ENCODE peak calls at places on chromosomes 11 and 22, in ten cellular contexts. One of them, this sample, is unnamed.
A peak's percentile ranks its signal among the peaks of the same experiment; 100 is the strongest.

GRCh38 chr11:890794-891600 is 19.6 kb downstream of the CHID1 start:
- DNase-seq in HuH-7: no peak
- DNase-seq in stimulated activated CD8-positive, alpha-beta memory T cell treated with anti-CD3 and anti-CD28 coated beads, Interleukin-4, amount 100 ng/mL, for 1 hour: no peak
- DNase-seq in left ventricle myocardium inferior: no peak
- DNase-seq in activated T-cell treated with anti-CD3 and anti-CD28 coated beads for 1 hour: no peak
- DNase-seq in MCF 10A: no peak
- DNase-seq in T-helper 22 cell: no peak
- DNase-seq in stimulated activated CD4-positive, alpha-beta T cell treated with anti-CD3 and anti-CD28 coated beads, TNF-alpha, amount 100 ng/mL, for 4 hours: no peak
- DNase-seq in glutamatergic neuron: no peak
- DNase-seq in M059J: no peak
- DNase-seq in this sample: no peak

GRCh38 chr11:45250035-45250693 is 36.0 kb downstream of the SYT13 start:
- DNase-seq in HuH-7: no peak
- DNase-seq in stimulated activated CD8-positive, alpha-beta memory T cell treated with anti-CD3 and anti-CD28 coated beads, Interleukin-4, amount 100 ng/mL, for 1 hour: no peak
- DNase-seq in left ventricle myocardium inferior: no peak
- DNase-seq in activated T-cell treated with anti-CD3 and anti-CD28 coated beads for 1 hour: no peak
- DNase-seq in MCF 10A: no peak
- DNase-seq in T-helper 22 cell: no peak
- DNase-seq in stimulated activated CD4-positive, alpha-beta T cell treated with anti-CD3 and anti-CD28 coated beads, TNF-alpha, amount 100 ng/mL, for 4 hours: no peak
- DNase-seq in glutamatergic neuron: no peak
- DNase-seq in M059J: no peak
- DNase-seq in this sample: no peak

GRCh38 chr11:13000116-13000515 is 9.0 kb upstream of the RASSF10 start:
- DNase-seq in HuH-7: no peak
- DNase-seq in stimulated activated CD8-positive, alpha-beta memory T cell treated with anti-CD3 and anti-CD28 coated beads, Interleukin-4, amount 100 ng/mL, for 1 hour: no peak
- DNase-seq in left ventricle myocardium inferior: no peak
- DNase-seq in activated T-cell treated with anti-CD3 and anti-CD28 coated beads for 1 hour: no peak
- DNase-seq in MCF 10A: no peak
- DNase-seq in T-helper 22 cell: no peak
- DNase-seq in stimulated activated CD4-positive, alpha-beta T cell treated with anti-CD3 and anti-CD28 coated beads, TNF-alpha, amount 100 ng/mL, for 4 hours: no peak
- DNase-seq in glutamatergic neuron: no peak
- DNase-seq in M059J: no peak
- DNase-seq in this sample: no peak

GRCh38 chr11:88552377-88553029 is 215.0 kb upstream of the CTSC start:
- DNase-seq in HuH-7: peak; percentile 26
- DNase-seq in stimulated activated CD8-positive, alpha-beta memory T cell treated with anti-CD3 and anti-CD28 coated beads, Interleukin-4, amount 100 ng/mL, for 1 hour: peak; percentile 1
- DNase-seq in left ventricle myocardium inferior: no peak
- DNase-seq in activated T-cell treated with anti-CD3 and anti-CD28 coated beads for 1 hour: peak; percentile 28
- DNase-seq in MCF 10A: peak; percentile 74
- DNase-seq in T-helper 22 cell: peak; percentile 2
- DNase-seq in stimulated activated CD4-positive, alpha-beta T cell treated with anti-CD3 and anti-CD28 coated beads, TNF-alpha, amount 100 ng/mL, for 4 hours: peak; percentile 10
- DNase-seq in glutamatergic neuron: peak; percentile 68
- DNase-seq in M059J: peak; percentile 52
- DNase-seq in this sample: peak; percentile 61

GRCh38 chr11:12914401-12914912 is 94.7 kb upstream of the RASSF10 start:
- DNase-seq in HuH-7: peak; percentile 72
- DNase-seq in stimulated activated CD8-positive, alpha-beta memory T cell treated with anti-CD3 and anti-CD28 coated beads, Interleukin-4, amount 100 ng/mL, for 1 hour: no peak
- DNase-seq in left ventricle myocardium inferior: peak; percentile 75
- DNase-seq in activated T-cell treated with anti-CD3 and anti-CD28 coated beads for 1 hour: no peak
- DNase-seq in MCF 10A: peak; percentile 16
- DNase-seq in T-helper 22 cell: no peak
- DNase-seq in stimulated activated CD4-positive, alpha-beta T cell treated with anti-CD3 and anti-CD28 coated beads, TNF-alpha, amount 100 ng/mL, for 4 hours: no peak
- DNase-seq in glutamatergic neuron: peak; percentile 83
- DNase-seq in M059J: no peak
- DNase-seq in this sample: peak; percentile 48

GRCh38 chr11:66892926-66893325 is 36.1 kb downstream of the LRFN4 start:
- DNase-seq in HuH-7: no peak
- DNase-seq in stimulated activated CD8-positive, alpha-beta memory T cell treated with anti-CD3 and anti-CD28 coated beads, Interleukin-4, amount 100 ng/mL, for 1 hour: no peak
- DNase-seq in left ventricle myocardium inferior: no peak
- DNase-seq in activated T-cell treated with anti-CD3 and anti-CD28 coated beads for 1 hour: no peak
- DNase-seq in MCF 10A: no peak
- DNase-seq in T-helper 22 cell: no peak
- DNase-seq in stimulated activated CD4-positive, alpha-beta T cell treated with anti-CD3 and anti-CD28 coated beads, TNF-alpha, amount 100 ng/mL, for 4 hours: no peak
- DNase-seq in glutamatergic neuron: no peak
- DNase-seq in M059J: peak; percentile 18
- DNase-seq in this sample: no peak

GRCh38 chr11:132858203-132858602 is 674.1 kb downstream of the OPCML start:
- DNase-seq in HuH-7: no peak
- DNase-seq in stimulated activated CD8-positive, alpha-beta memory T cell treated with anti-CD3 and anti-CD28 coated beads, Interleukin-4, amount 100 ng/mL, for 1 hour: no peak
- DNase-seq in left ventricle myocardium inferior: no peak
- DNase-seq in activated T-cell treated with anti-CD3 and anti-CD28 coated beads for 1 hour: no peak
- DNase-seq in MCF 10A: peak; percentile 8
- DNase-seq in T-helper 22 cell: no peak
- DNase-seq in stimulated activated CD4-positive, alpha-beta T cell treated with anti-CD3 and anti-CD28 coated beads, TNF-alpha, amount 100 ng/mL, for 4 hours: no peak
- DNase-seq in glutamatergic neuron: peak; percentile 40
- DNase-seq in M059J: peak; percentile 43
- DNase-seq in this sample: peak; percentile 44

GRCh38 chr11:87423161-87423560 is 385.4 kb downstream of the TMEM135 start:
- DNase-seq in HuH-7: no peak
- DNase-seq in stimulated activated CD8-positive, alpha-beta memory T cell treated with anti-CD3 and anti-CD28 coated beads, Interleukin-4, amount 100 ng/mL, for 1 hour: no peak
- DNase-seq in left ventricle myocardium inferior: no peak
- DNase-seq in activated T-cell treated with anti-CD3 and anti-CD28 coated beads for 1 hour: no peak
- DNase-seq in MCF 10A: no peak
- DNase-seq in T-helper 22 cell: no peak
- DNase-seq in stimulated activated CD4-positive, alpha-beta T cell treated with anti-CD3 and anti-CD28 coated beads, TNF-alpha, amount 100 ng/mL, for 4 hours: no peak
- DNase-seq in glutamatergic neuron: no peak
- DNase-seq in M059J: no peak
- DNase-seq in this sample: no peak

GRCh38 chr22:37635157-37635556 is 4.3 kb upstream of the SH3BP1 start:
- DNase-seq in HuH-7: no peak
- DNase-seq in stimulated activated CD8-positive, alpha-beta memory T cell treated with anti-CD3 and anti-CD28 coated beads, Interleukin-4, amount 100 ng/mL, for 1 hour: no peak
- DNase-seq in left ventricle myocardium inferior: no peak
- DNase-seq in activated T-cell treated with anti-CD3 and anti-CD28 coated beads for 1 hour: no peak
- DNase-seq in MCF 10A: no peak
- DNase-seq in T-helper 22 cell: no peak
- DNase-seq in stimulated activated CD4-positive, alpha-beta T cell treated with anti-CD3 and anti-CD28 coated beads, TNF-alpha, amount 100 ng/mL, for 4 hours: no peak
- DNase-seq in glutamatergic neuron: no peak
- DNase-seq in M059J: no peak
- DNase-seq in this sample: no peak

GRCh38 chr22:40009231-40009769 is 14.5 kb downstream of the FAM83F start:
- DNase-seq in HuH-7: no peak
- DNase-seq in stimulated activated CD8-positive, alpha-beta memory T cell treated with anti-CD3 and anti-CD28 coated beads, Interleukin-4, amount 100 ng/mL, for 1 hour: no peak
- DNase-seq in left ventricle myocardium inferior: no peak
- DNase-seq in activated T-cell treated with anti-CD3 and anti-CD28 coated beads for 1 hour: no peak
- DNase-seq in MCF 10A: no peak
- DNase-seq in T-helper 22 cell: no peak
- DNase-seq in stimulated activated CD4-positive, alpha-beta T cell treated with anti-CD3 and anti-CD28 coated beads, TNF-alpha, amount 100 ng/mL, for 4 hours: no peak
- DNase-seq in glutamatergic neuron: peak; percentile 38
- DNase-seq in M059J: peak; percentile 33
- DNase-seq in this sample: no peak

GRCh38 chr11:117097567-117098268 is 510 bp downstream of the SIK3 start:
- DNase-seq in HuH-7: no peak
- DNase-seq in stimulated activated CD8-positive, alpha-beta memory T cell treated with anti-CD3 and anti-CD28 coated beads, Interleukin-4, amount 100 ng/mL, for 1 hour: no peak
- DNase-seq in left ventricle myocardium inferior: peak; percentile 42
- DNase-seq in activated T-cell treated with anti-CD3 and anti-CD28 coated beads for 1 hour: peak; percentile 19
- DNase-seq in MCF 10A: peak; percentile 38
- DNase-seq in T-helper 22 cell: no peak
- DNase-seq in stimulated activated CD4-positive, alpha-beta T cell treated with anti-CD3 and anti-CD28 coated beads, TNF-alpha, amount 100 ng/mL, for 4 hours: no peak
- DNase-seq in glutamatergic neuron: no peak
- DNase-seq in M059J: peak; percentile 43
- DNase-seq in this sample: peak; percentile 34

GRCh38 chr11:77815459-77815858 is 5.1 kb downstream of the RSF1 start:
- DNase-seq in HuH-7: no peak
- DNase-seq in stimulated activated CD8-positive, alpha-beta memory T cell treated with anti-CD3 and anti-CD28 coated beads, Interleukin-4, amount 100 ng/mL, for 1 hour: no peak
- DNase-seq in left ventricle myocardium inferior: no peak
- DNase-seq in activated T-cell treated with anti-CD3 and anti-CD28 coated beads for 1 hour: no peak
- DNase-seq in MCF 10A: no peak
- DNase-seq in T-helper 22 cell: no peak
- DNase-seq in stimulated activated CD4-positive, alpha-beta T cell treated with anti-CD3 and anti-CD28 coated beads, TNF-alpha, amount 100 ng/mL, for 4 hours: no peak
- DNase-seq in glutamatergic neuron: no peak
- DNase-seq in M059J: no peak
- DNase-seq in this sample: no peak

GRCh38 chr11:45800261-45800660 is 4.7 kb upstream of the SLC35C1 start:
- DNase-seq in HuH-7: no peak
- DNase-seq in stimulated activated CD8-positive, alpha-beta memory T cell treated with anti-CD3 and anti-CD28 coated beads, Interleukin-4, amount 100 ng/mL, for 1 hour: no peak
- DNase-seq in left ventricle myocardium inferior: no peak
- DNase-seq in activated T-cell treated with anti-CD3 and anti-CD28 coated beads for 1 hour: no peak
- DNase-seq in MCF 10A: no peak
- DNase-seq in T-helper 22 cell: no peak
- DNase-seq in stimulated activated CD4-positive, alpha-beta T cell treated with anti-CD3 and anti-CD28 coated beads, TNF-alpha, amount 100 ng/mL, for 4 hours: no peak
- DNase-seq in glutamatergic neuron: no peak
- DNase-seq in M059J: no peak
- DNase-seq in this sample: no peak

GRCh38 chr11:28679795-28680194 is 571.6 kb downstream of the METTL15 start:
- DNase-seq in HuH-7: no peak
- DNase-seq in stimulated activated CD8-positive, alpha-beta memory T cell treated with anti-CD3 and anti-CD28 coated beads, Interleukin-4, amount 100 ng/mL, for 1 hour: no peak
- DNase-seq in left ventricle myocardium inferior: no peak
- DNase-seq in activated T-cell treated with anti-CD3 and anti-CD28 coated beads for 1 hour: no peak
- DNase-seq in MCF 10A: peak; percentile 43
- DNase-seq in T-helper 22 cell: no peak
- DNase-seq in stimulated activated CD4-positive, alpha-beta T cell treated with anti-CD3 and anti-CD28 coated beads, TNF-alpha, amount 100 ng/mL, for 4 hours: no peak
- DNase-seq in glutamatergic neuron: no peak
- DNase-seq in M059J: peak; percentile 87
- DNase-seq in this sample: peak; percentile 95

GRCh38 chr11:47340010-47340409 is 12.5 kb downstream of the MYBPC3 start:
- DNase-seq in HuH-7: no peak
- DNase-seq in stimulated activated CD8-positive, alpha-beta memory T cell treated with anti-CD3 and anti-CD28 coated beads, Interleukin-4, amount 100 ng/mL, for 1 hour: no peak
- DNase-seq in left ventricle myocardium inferior: no peak
- DNase-seq in activated T-cell treated with anti-CD3 and anti-CD28 coated beads for 1 hour: no peak
- DNase-seq in MCF 10A: no peak
- DNase-seq in T-helper 22 cell: no peak
- DNase-seq in stimulated activated CD4-positive, alpha-beta T cell treated with anti-CD3 and anti-CD28 coated beads, TNF-alpha, amount 100 ng/mL, for 4 hours: no peak
- DNase-seq in glutamatergic neuron: no peak
- DNase-seq in M059J: no peak
- DNase-seq in this sample: no peak

GRCh38 chr11:8839957-8840945 is 70.7 kb upstream of the AKIP1 start:
- DNase-seq in HuH-7: peak; percentile 55
- DNase-seq in stimulated activated CD8-positive, alpha-beta memory T cell treated with anti-CD3 and anti-CD28 coated beads, Interleukin-4, amount 100 ng/mL, for 1 hour: no peak
- DNase-seq in left ventricle myocardium inferior: peak; percentile 34
- DNase-seq in activated T-cell treated with anti-CD3 and anti-CD28 coated beads for 1 hour: no peak
- DNase-seq in MCF 10A: no peak
- DNase-seq in T-helper 22 cell: no peak
- DNase-seq in stimulated activated CD4-positive, alpha-beta T cell treated with anti-CD3 and anti-CD28 coated beads, TNF-alpha, amount 100 ng/mL, for 4 hours: no peak
- DNase-seq in glutamatergic neuron: no peak
- DNase-seq in M059J: peak; percentile 76
- DNase-seq in this sample: peak; percentile 41

GRCh38 chr11:103344886-103345285 is 235.7 kb downstream of the DYNC2H1 start:
- DNase-seq in HuH-7: no peak
- DNase-seq in stimulated activated CD8-positive, alpha-beta memory T cell treated with anti-CD3 and anti-CD28 coated beads, Interleukin-4, amount 100 ng/mL, for 1 hour: no peak
- DNase-seq in left ventricle myocardium inferior: no peak
- DNase-seq in activated T-cell treated with anti-CD3 and anti-CD28 coated beads for 1 hour: no peak
- DNase-seq in MCF 10A: no peak
- DNase-seq in T-helper 22 cell: no peak
- DNase-seq in stimulated activated CD4-positive, alpha-beta T cell treated with anti-CD3 and anti-CD28 coated beads, TNF-alpha, amount 100 ng/mL, for 4 hours: no peak
- DNase-seq in glutamatergic neuron: no peak
- DNase-seq in M059J: no peak
- DNase-seq in this sample: no peak

GRCh38 chr22:44180706-44181032 is at the start of gene PARVG:
- DNase-seq in HuH-7: no peak
- DNase-seq in stimulated activated CD8-positive, alpha-beta memory T cell treated with anti-CD3 and anti-CD28 coated beads, Interleukin-4, amount 100 ng/mL, for 1 hour: no peak
- DNase-seq in left ventricle myocardium inferior: no peak
- DNase-seq in activated T-cell treated with anti-CD3 and anti-CD28 coated beads for 1 hour: peak; percentile 11
- DNase-seq in MCF 10A: peak; percentile 13
- DNase-seq in T-helper 22 cell: no peak
- DNase-seq in stimulated activated CD4-positive, alpha-beta T cell treated with anti-CD3 and anti-CD28 coated beads, TNF-alpha, amount 100 ng/mL, for 4 hours: no peak
- DNase-seq in glutamatergic neuron: no peak
- DNase-seq in M059J: no peak
- DNase-seq in this sample: no peak

GRCh38 chr11:102138677-102139076 is 28.4 kb downstream of the YAP1 start:
- DNase-seq in HuH-7: no peak
- DNase-seq in stimulated activated CD8-positive, alpha-beta memory T cell treated with anti-CD3 and anti-CD28 coated beads, Interleukin-4, amount 100 ng/mL, for 1 hour: no peak
- DNase-seq in left ventricle myocardium inferior: no peak
- DNase-seq in activated T-cell treated with anti-CD3 and anti-CD28 coated beads for 1 hour: no peak
- DNase-seq in MCF 10A: peak; percentile 73
- DNase-seq in T-helper 22 cell: no peak
- DNase-seq in stimulated activated CD4-positive, alpha-beta T cell treated with anti-CD3 and anti-CD28 coated beads, TNF-alpha, amount 100 ng/mL, for 4 hours: no peak
- DNase-seq in glutamatergic neuron: no peak
- DNase-seq in M059J: peak; percentile 71
- DNase-seq in this sample: peak; percentile 92

GRCh38 chr11:109015283-109015682 is 350.4 kb downstream of the DDX10 start:
- DNase-seq in HuH-7: no peak
- DNase-seq in stimulated activated CD8-positive, alpha-beta memory T cell treated with anti-CD3 and anti-CD28 coated beads, Interleukin-4, amount 100 ng/mL, for 1 hour: no peak
- DNase-seq in left ventricle myocardium inferior: no peak
- DNase-seq in activated T-cell treated with anti-CD3 and anti-CD28 coated beads for 1 hour: no peak
- DNase-seq in MCF 10A: peak; percentile 49
- DNase-seq in T-helper 22 cell: no peak
- DNase-seq in stimulated activated CD4-positive, alpha-beta T cell treated with anti-CD3 and anti-CD28 coated beads, TNF-alpha, amount 100 ng/mL, for 4 hours: no peak
- DNase-seq in glutamatergic neuron: no peak
- DNase-seq in M059J: peak; percentile 75
- DNase-seq in this sample: peak; percentile 77

GRCh38 chr11:115548878-115549528 is 44.8 kb upstream of the CADM1 start:
- DNase-seq in HuH-7: peak; percentile 53
- DNase-seq in stimulated activated CD8-positive, alpha-beta memory T cell treated with anti-CD3 and anti-CD28 coated beads, Interleukin-4, amount 100 ng/mL, for 1 hour: no peak
- DNase-seq in left ventricle myocardium inferior: no peak
- DNase-seq in activated T-cell treated with anti-CD3 and anti-CD28 coated beads for 1 hour: no peak
- DNase-seq in MCF 10A: no peak
- DNase-seq in T-helper 22 cell: no peak
- DNase-seq in stimulated activated CD4-positive, alpha-beta T cell treated with anti-CD3 and anti-CD28 coated beads, TNF-alpha, amount 100 ng/mL, for 4 hours: no peak
- DNase-seq in glutamatergic neuron: no peak
- DNase-seq in M059J: peak; percentile 36
- DNase-seq in this sample: no peak

GRCh38 chr11:96173424-96173823 is 169.6 kb downstream of the MAML2 start:
- DNase-seq in HuH-7: no peak
- DNase-seq in stimulated activated CD8-positive, alpha-beta memory T cell treated with anti-CD3 and anti-CD28 coated beads, Interleukin-4, amount 100 ng/mL, for 1 hour: no peak
- DNase-seq in left ventricle myocardium inferior: no peak
- DNase-seq in activated T-cell treated with anti-CD3 and anti-CD28 coated beads for 1 hour: no peak
- DNase-seq in MCF 10A: no peak
- DNase-seq in T-helper 22 cell: no peak
- DNase-seq in stimulated activated CD4-positive, alpha-beta T cell treated with anti-CD3 and anti-CD28 coated beads, TNF-alpha, amount 100 ng/mL, for 4 hours: no peak
- DNase-seq in glutamatergic neuron: no peak
- DNase-seq in M059J: no peak
- DNase-seq in this sample: no peak

GRCh38 chr22:27224485-27225364 is 567.3 kb downstream of the MIAT start:
- DNase-seq in HuH-7: no peak
- DNase-seq in stimulated activated CD8-positive, alpha-beta memory T cell treated with anti-CD3 and anti-CD28 coated beads, Interleukin-4, amount 100 ng/mL, for 1 hour: no peak
- DNase-seq in left ventricle myocardium inferior: peak; percentile 29
- DNase-seq in activated T-cell treated with anti-CD3 and anti-CD28 coated beads for 1 hour: no peak
- DNase-seq in MCF 10A: no peak
- DNase-seq in T-helper 22 cell: no peak
- DNase-seq in stimulated activated CD4-positive, alpha-beta T cell treated with anti-CD3 and anti-CD28 coated beads, TNF-alpha, amount 100 ng/mL, for 4 hours: no peak
- DNase-seq in glutamatergic neuron: no peak
- DNase-seq in M059J: peak; percentile 77
- DNase-seq in this sample: peak; percentile 83

GRCh38 chr11:85806876-85807275 is 4.1 kb downstream of the SYTL2 start:
- DNase-seq in HuH-7: no peak
- DNase-seq in stimulated activated CD8-positive, alpha-beta memory T cell treated with anti-CD3 and anti-CD28 coated beads, Interleukin-4, amount 100 ng/mL, for 1 hour: no peak
- DNase-seq in left ventricle myocardium inferior: no peak
- DNase-seq in activated T-cell treated with anti-CD3 and anti-CD28 coated beads for 1 hour: no peak
- DNase-seq in MCF 10A: peak; percentile 56
- DNase-seq in T-helper 22 cell: no peak
- DNase-seq in stimulated activated CD4-positive, alpha-beta T cell treated with anti-CD3 and anti-CD28 coated beads, TNF-alpha, amount 100 ng/mL, for 4 hours: no peak
- DNase-seq in glutamatergic neuron: no peak
- DNase-seq in M059J: no peak
- DNase-seq in this sample: no peak